ENCODE peak calls at places on chromosomes 1 and 21, in six cellular contexts. N is CD4-positive, CD25-positive, alpha-beta regulatory T cell; J is tibial artery; W is fibroblast of lung; V is cardiac muscle cell; T is heart right ventricle. B is an unnamed sample.

GRCh38 chr21:42435833-42436232 is 32.1 kb downstream of the UBASH3A start:
- DNase-seq in J (no peak), N (no peak), T (no peak), W (no peak), V (no peak), B (no peak)

GRCh38 chr1:21307210-21307609 is 16.9 kb upstream of the ECE1 start:
- DNase-seq in J (no peak), N (no peak), V (no peak), W (no peak), T (no peak), B (no peak)

GRCh38 chr1:209512821-209513220 is 70.7 kb upstream of the CAMK1G start:
- DNase-seq in J (no peak), W (no peak), N (no peak), V (no peak), T (no peak), B (no peak)

GRCh38 chr1:169041371-169041770 is 65.1 kb upstream of the ATP1B1 start:
- DNase-seq in N (no peak), W (no peak), T (no peak), V (no peak), J (no peak), B (no peak)

GRCh38 chr1:156245451-156246232 is 2.2 kb downstream of the PAQR6 start:
- DNase-seq in N (peak), V (peak), J (no peak), W (peak), T (no peak), B (no peak)

GRCh38 chr1:50973875-50974617 is 4.0 kb downstream of the CDKN2C start:
- DNase-seq in V (no peak), J (no peak), T (no peak), N (no peak), W (no peak), B (no peak)

GRCh38 chr1:31760901-31761470 is 3.2 kb downstream of the ADGRB2 start:
- DNase-seq in T (peak), V (peak), J (peak), W (peak), N (peak), B (peak)

GRCh38 chr1:180773210-180773865 is 139.4 kb upstream of the KIAA1614 start:
- DNase-seq in W (peak), V (peak), J (no peak), N (no peak), T (no peak), B (no peak)

GRCh38 chr1:234987415-234988159 is 141.1 kb downstream of the TOMM20 start:
- DNase-seq in V (peak), T (peak), J (peak), N (no peak), W (peak), B (no peak)

GRCh38 chr1:7407980-7408770 is 362.9 kb upstream of the VAMP3 start:
- DNase-seq in N (no peak), J (no peak), T (no peak), W (no peak), V (no peak), B (no peak)

GRCh38 chr21:31335957-31336738 is 7.9 kb downstream of the TIAM1 start:
- DNase-seq in V (peak), W (peak), T (no peak), J (no peak), N (no peak), B (no peak)

GRCh38 chr1:44108241-44108640 is 10.4 kb upstream of the KLF17 start:
- DNase-seq in V (peak), J (no peak), W (peak), T (no peak), N (no peak), B (no peak)

GRCh38 chr1:84598846-84599741 is 24.9 kb upstream of the CTBS start:
- DNase-seq in N (no peak), J (no peak), T (no peak), V (peak), W (peak), B (no peak)

GRCh38 chr1:50502147-50502546 is 78.9 kb upstream of the DMRTA2 start:
- DNase-seq in J (no peak), T (no peak), V (no peak), N (no peak), W (no peak), B (no peak)

GRCh38 chr1:176201568-176201967 is 5.5 kb downstream of the COP1 start:
- DNase-seq in N (no peak), W (no peak), V (no peak), T (no peak), J (no peak), B (no peak)

GRCh38 chr1:184768467-184768866 is 13.8 kb upstream of the EDEM3 start:
- DNase-seq in J (no peak), V (no peak), N (no peak), T (no peak), W (no peak), B (no peak)

GRCh38 chr1:247530785-247531184 is 5.5 kb downstream of the OR2C3 start:
- DNase-seq in J (no peak), V (no peak), T (no peak), N (no peak), W (no peak), B (no peak)

GRCh38 chr1:64061430-64062104 is 141.9 kb upstream of the UBE2U start:
- DNase-seq in T (no peak), W (no peak), N (no peak), V (no peak), J (no peak), B (no peak)

GRCh38 chr1:37096523-37096922 is 62.2 kb upstream of the GRIK3 start:
- DNase-seq in N (no peak), J (no peak), W (no peak), T (no peak), V (no peak), B (no peak)

DNA sequence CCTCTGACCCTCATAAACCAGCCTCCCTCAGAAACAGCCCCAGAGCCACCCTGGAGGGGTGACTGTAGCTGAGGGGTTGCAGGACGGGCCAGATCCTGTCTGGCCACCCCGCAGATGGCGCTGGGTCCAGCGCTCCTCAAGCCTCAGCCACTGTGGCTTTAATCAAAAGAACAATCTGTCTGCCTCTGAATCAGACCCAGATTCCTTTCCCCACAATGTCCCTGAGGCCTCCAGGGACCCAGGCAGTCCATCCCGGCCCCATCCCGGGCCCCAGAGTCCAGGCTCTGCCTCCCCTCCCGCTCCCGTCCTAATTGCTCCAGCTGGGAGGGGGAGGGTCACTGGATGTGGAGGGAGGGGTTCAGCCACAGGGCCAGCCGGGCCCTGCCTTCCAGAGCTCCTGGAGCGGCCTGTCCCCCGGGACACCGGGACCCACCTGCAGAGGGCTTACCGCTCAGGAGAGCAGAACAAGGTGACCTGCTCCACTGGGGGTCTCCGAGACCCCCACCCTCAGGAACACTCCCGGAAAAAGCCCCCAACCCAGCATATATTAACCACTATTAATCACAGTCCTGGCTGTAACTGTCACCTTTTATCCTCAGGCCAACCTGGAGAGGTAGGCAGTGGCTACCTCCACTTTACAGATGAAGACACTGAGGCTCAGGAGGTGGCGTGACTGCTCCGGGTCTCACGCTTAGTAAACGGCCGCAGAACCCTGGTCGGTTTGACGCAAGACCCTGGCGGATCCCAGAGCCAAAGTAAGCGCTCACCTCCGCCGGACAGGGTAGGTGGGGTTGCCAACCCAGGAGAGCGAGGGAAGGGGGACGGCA is 807 bp upstream of the FBLIM1 start:
- DNase-seq in W (peak), T (no peak), J (no peak), V (peak), N (no peak), B (peak)
- H3K27ac ChIP-seq in W (no peak), T (no peak), J (peak), V (peak), N (no peak), B (no peak)

DNA sequence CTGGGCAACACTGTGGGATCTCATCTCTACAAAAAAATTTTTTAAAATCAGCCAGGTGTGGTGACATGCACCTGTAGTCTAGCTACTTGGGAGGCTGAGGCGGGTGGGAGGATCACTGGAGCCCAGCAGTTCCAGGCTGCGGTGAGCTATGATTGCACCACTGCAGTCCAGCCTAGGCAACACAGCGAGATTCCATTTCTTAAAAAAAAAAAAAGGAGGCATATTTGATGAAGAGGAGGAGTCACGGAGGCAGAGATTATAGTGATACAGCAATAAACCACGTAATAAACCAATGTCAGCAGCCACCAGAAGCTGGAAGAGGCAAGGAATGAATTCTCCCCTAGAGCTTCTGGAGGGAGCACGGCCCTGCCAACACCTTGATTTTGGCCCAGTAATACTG is 4.0 kb downstream of the LIX1L start:
- DNase-seq in T (no peak), N (no peak), V (no peak), W (no peak), J (no peak), B (no peak)
- H3K27ac ChIP-seq in T (no peak), N (no peak), V (no peak), W (no peak), J (peak), B (no peak)

DNA sequence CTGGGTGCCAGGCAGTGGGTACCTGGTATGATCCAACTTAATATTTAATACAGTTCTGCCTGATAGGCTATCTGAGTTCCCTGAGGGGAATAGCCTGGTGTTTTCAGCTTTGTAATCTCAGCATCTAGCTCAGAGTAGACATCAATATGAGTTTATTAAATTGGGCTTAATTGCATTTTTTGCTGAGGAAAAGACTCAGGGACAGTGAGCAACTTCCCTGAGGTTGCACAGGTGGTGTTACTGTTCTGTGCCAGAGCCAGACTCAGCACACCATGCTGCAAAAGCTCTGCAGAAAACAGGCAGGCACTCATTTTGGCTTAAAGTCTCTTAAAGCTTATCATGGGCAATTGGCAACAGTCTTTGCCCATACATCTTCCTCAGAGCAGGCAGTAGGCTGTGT is 90.5 kb upstream of the JUN start:
- DNase-seq in N (no peak), W (no peak), T (no peak), V (no peak), J (no peak), B (no peak)
- H3K27ac ChIP-seq in N (no peak), W (peak), T (peak), V (peak), J (peak), B (no peak)

GRCh38 chr1:162552684-162553252 is 8.8 kb upstream of the UAP1 start:
- DNase-seq in W (no peak), J (no peak), V (no peak), T (no peak), N (no peak), B (no peak)
- H3K27ac ChIP-seq in W (no peak), J (peak), V (no peak), T (no peak), N (no peak), B (no peak)

GRCh38 chr1:24284156-24284471 is 35.0 kb upstream of the GRHL3 start:
- DNase-seq in T (no peak), W (no peak), N (no peak), J (no peak), V (no peak), B (no peak)
- H3K27ac ChIP-seq in T (no peak), W (no peak), N (no peak), J (no peak), V (no peak), B (no peak)

DNA sequence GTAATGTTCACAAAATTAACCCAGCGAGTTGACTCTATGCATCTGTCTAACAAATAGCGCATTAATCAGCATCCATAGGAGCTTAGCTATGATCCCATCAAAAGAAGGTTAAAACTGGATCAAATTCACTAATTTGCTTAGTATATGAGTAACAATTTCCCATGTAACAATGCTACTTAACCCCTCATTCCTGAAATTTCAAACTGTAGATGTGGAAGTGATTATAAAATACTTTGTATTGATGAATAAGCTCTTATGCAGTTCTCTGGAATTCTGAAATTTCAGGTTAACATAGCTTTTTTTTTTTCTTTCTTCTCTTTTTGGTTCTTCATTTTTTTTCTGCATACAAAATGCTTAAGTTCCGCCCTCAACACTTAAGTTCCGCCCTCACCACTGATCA is 1272.7 kb downstream of the KCNT2 start:
- DNase-seq in T (no peak), N (no peak), J (no peak), W (peak), V (no peak), B (no peak)
- H3K27ac ChIP-seq in T (no peak), N (no peak), J (no peak), W (no peak), V (no peak), B (no peak)

GRCh38 chr1:159473335-159473734 is 33.8 kb downstream of the OR10J1 start:
- DNase-seq in N (no peak), W (peak), T (no peak), J (no peak), V (peak), B (no peak)
- H3K27ac ChIP-seq in N (no peak), W (no peak), T (no peak), J (no peak), V (no peak), B (no peak)

GRCh38 chr1:232767381-232768074 is 37.7 kb upstream of the MAP10 start:
- DNase-seq in J (peak), W (peak), N (no peak), V (peak), T (no peak), B (no peak)
- H3K27ac ChIP-seq in J (peak), W (no peak), N (no peak), V (no peak), T (no peak), B (no peak)

GRCh38 chr1:109239580-109240068 is 9.7 kb upstream of the CELSR2 start:
- DNase-seq in J (no peak), V (peak), N (no peak), T (no peak), W (peak), B (no peak)
- H3K27ac ChIP-seq in J (no peak), V (no peak), N (no peak), T (no peak), W (no peak), B (no peak)

GRCh38 chr1:10691740-10692125 is 104.7 kb downstream of the CASZ1 start:
- DNase-seq in N (no peak), J (no peak), W (no peak), T (no peak), V (no peak), B (no peak)

GRCh38 chr1:10694274-10694632 is 102.2 kb downstream of the CASZ1 start:
- DNase-seq in W (peak), N (peak), V (peak), T (no peak), J (no peak), B (peak)

GRCh38 chr1:10693497-10694273 is 102.8 kb downstream of the CASZ1 start:
- DNase-seq in J (no peak), T (no peak), W (peak), V (no peak), N (peak), B (peak)

GRCh38 chr1:10692401-10693021 is 103.9 kb downstream of the CASZ1 start:
- DNase-seq in N (peak), W (no peak), T (no peak), J (no peak), V (no peak), B (peak)

DNA sequence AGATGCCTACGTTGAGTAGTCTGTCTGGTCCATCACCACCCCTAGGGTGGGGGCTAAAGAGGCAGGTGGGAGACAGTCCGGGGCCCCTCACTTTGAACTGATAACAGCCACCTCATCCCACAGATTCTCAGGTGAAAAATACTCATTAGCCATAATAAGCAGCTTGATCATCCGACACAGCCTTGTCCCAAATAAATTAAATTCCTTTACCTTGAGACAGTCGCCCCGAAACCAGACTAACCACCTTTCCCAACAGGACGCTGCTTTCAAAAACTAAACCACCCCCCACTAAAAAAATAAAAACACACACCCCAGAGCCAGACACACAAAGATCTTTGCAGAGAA is 103.3 kb downstream of the CASZ1 start:
- DNase-seq in J (no peak), T (no peak), W (no peak), N (no peak), V (no peak), B (no peak)
- H3K27ac ChIP-seq in J (peak), T (peak), W (no peak), N (peak), V (no peak), B (peak)

B was measured in CD4-positive, alpha-beta T cell.